ENCODE peak calls at places on chromosomes 11 and 22, in ten cellular contexts. H, K, S, B, A, Q, G, M, J and P are unnamed samples.

GRCh38 chr11:35412285-35412684 is 7.1 kb downstream of the SLC1A2 start:
- DNase-seq in A (no peak), H (no peak), Q (no peak), J (peak), S (no peak), K (no peak), M (peak), G (no peak), B (no peak), P (no peak)

GRCh38 chr22:47043835-47044721 is 281.6 kb downstream of the TBC1D22A start:
- DNase-seq in H (no peak), A (no peak), J (no peak), Q (no peak), B (no peak), M (no peak), G (no peak), S (no peak), K (no peak), P (no peak)

GRCh38 chr11:6599884-6600390 is 3.5 kb downstream of the RRP8 start:
- DNase-seq in Q (no peak), M (no peak), G (no peak), K (no peak), B (no peak), S (no peak), A (no peak), H (no peak), J (no peak), P (no peak)

GRCh38 chr22:29938285-29938693 is 55.3 kb downstream of the MTMR3 start:
- DNase-seq in M (no peak), J (no peak), K (no peak), G (no peak), A (no peak), S (no peak), H (no peak), Q (no peak), B (peak), P (no peak)

GRCh38 chr11:12606597-12606996 is 67.6 kb upstream of the TEAD1 start:
- DNase-seq in B (no peak), S (no peak), G (no peak), M (no peak), J (peak), A (no peak), H (peak), K (no peak), Q (no peak), P (no peak)

GRCh38 chr22:50271519-50271970 is 1.4 kb upstream of the MAPK11 start:
- DNase-seq in M (peak), H (peak), S (peak), A (peak), G (peak), J (peak), Q (peak), K (peak), B (no peak), P (peak)

GRCh38 chr11:24239016-24239720 is 257.7 kb upstream of the LUZP2 start:
- DNase-seq in J (peak), K (no peak), S (no peak), H (no peak), B (no peak), M (no peak), Q (no peak), A (no peak), G (no peak), P (no peak)

GRCh38 chr11:79440451-79441158 is at the start of gene TENM4:
- DNase-seq in S (no peak), M (peak), G (peak), H (no peak), B (peak), A (no peak), K (no peak), J (peak), Q (no peak), P (no peak)

GRCh38 chr11:134544095-134544815 is 132.2 kb upstream of the B3GAT1 start:
- DNase-seq in J (no peak), Q (no peak), A (no peak), H (no peak), G (no peak), K (no peak), B (no peak), M (no peak), S (no peak), P (no peak)

GRCh38 chr11:124536520-124536919 is 6.9 kb downstream of the OR8B12 start:
- DNase-seq in A (no peak), B (no peak), Q (no peak), M (peak), J (peak), H (no peak), S (no peak), K (no peak), G (no peak), P (peak)

GRCh38 chr22:17145021-17145680 is 13.9 kb downstream of the HDHD5 start:
- DNase-seq in M (no peak), Q (no peak), A (no peak), J (no peak), G (no peak), K (no peak), S (no peak), B (no peak), H (no peak), P (no peak)

GRCh38 chr11:47616726-47617416 is 22.7 kb upstream of the C1QTNF4 start:
- DNase-seq in S (no peak), K (no peak), A (no peak), M (peak), Q (no peak), B (no peak), G (peak), J (peak), H (peak), P (peak)